ENCODE peak calls at places on chromosomes 13 and 19, in five cellular contexts. C, B, Y, K and G are unnamed samples.

GRCh38 chr19:16869331-16869972 is 19.3 kb upstream of the F2RL3 start:
- DNase-seq in B (no peak), Y (no peak), C (no peak), K (no peak), G (no peak)

GRCh38 chr13:113638173-113638746 is 19.7 kb downstream of the ATP4B start:
- DNase-seq in K (no peak), Y (no peak), C (no peak), B (no peak), G (no peak)

GRCh38 chr13:40340368-40341085 is 325.9 kb downstream of the FOXO1 start:
- DNase-seq in B (no peak), Y (no peak), C (no peak), K (no peak), G (no peak)

GRCh38 chr13:64263285-64263684 is 2847.6 kb upstream of the PCDH20 start:
- DNase-seq in Y (no peak), K (no peak), C (no peak), B (no peak), G (no peak)

GRCh38 chr13:71877280-71877653 is 10.3 kb upstream of the DACH1 start:
- DNase-seq in Y (no peak), C (no peak), B (no peak), K (no peak), G (no peak)

GRCh38 chr13:37386276-37386675 is 212.3 kb downstream of the POSTN start:
- DNase-seq in K (no peak), C (no peak), Y (no peak), B (no peak), G (no peak)

GRCh38 chr19:37855098-37855497 is 51.3 kb downstream of the WDR87 start:
- DNase-seq in C (peak), K (no peak), B (no peak), Y (peak), G (peak)

GRCh38 chr13:95275322-95276118 is 25.7 kb downstream of the ABCC4 start:
- DNase-seq in Y (no peak), B (no peak), C (no peak), K (no peak), G (no peak)

GRCh38 chr13:84192125-84192524 is 309.9 kb upstream of the SLITRK1 start:
- DNase-seq in Y (no peak), C (no peak), K (no peak), B (no peak), G (no peak)

GRCh38 chr13:45331981-45332830 is 8.8 kb downstream of the TPT1 start:
- DNase-seq in C (no peak), K (no peak), B (no peak), Y (no peak), G (no peak)